ENCODE peak calls at places on chromosomes 6 and 20, in five cellular contexts. S, D, X, K and T are unnamed samples.

GRCh38 chr6:37516076-37516919 is 16.6 kb upstream of the CCDC167 start:
- DNase-seq in K (no peak), D (peak; percentile 64), S (no peak), X (peak; percentile 82), T (peak; percentile 45)

GRCh38 chr20:57048027-57048869 is 218.2 kb downstream of the BMP7 start:
- DNase-seq in D (no peak), K (peak; percentile 38), S (peak; percentile 80), X (peak; percentile 65), T (peak; percentile 14)

GRCh38 chr6:157813191-157813590 is 9.9 kb upstream of the SNX9 start:
- DNase-seq in X (peak; percentile 69), K (no peak), D (no peak), S (no peak), T (peak; percentile 41)

GRCh38 chr6:38750968-38751615 is 36.0 kb downstream of the DNAH8 start:
- DNase-seq in S (no peak), K (no peak), X (no peak), D (peak; percentile 3), T (no peak)

GRCh38 chr6:158938220-158938619 is 61.8 kb downstream of the RSPH3 start:
- DNase-seq in D (no peak), S (no peak), X (no peak), K (no peak), T (no peak)

GRCh38 chr20:53917145-53918009 is 153.0 kb downstream of the BCAS1 start:
- DNase-seq in X (peak; percentile 70), K (no peak), S (peak; percentile 74), D (no peak), T (peak; percentile 72)

GRCh38 chr20:1373614-1374013 is 19.2 kb downstream of the FKBP1A start:
- DNase-seq in S (no peak), K (no peak), X (no peak), D (no peak), T (no peak)

GRCh38 chr6:147311218-147311617 is 107.0 kb downstream of the STXBP5 start:
- DNase-seq in K (no peak), S (no peak), X (no peak), D (no peak), T (no peak)

GRCh38 chr6:115360602-115361325 is 699.9 kb downstream of the FRK start:
- DNase-seq in S (no peak), X (no peak), D (no peak), K (no peak), T (peak; percentile 34)

GRCh38 chr6:3517350-3517749 is 60.5 kb upstream of the SLC22A23 start:
- DNase-seq in D (no peak), K (no peak), S (peak; percentile 85), X (peak; percentile 22), T (no peak)

GRCh38 chr6:50850223-50850751 is 31.6 kb downstream of the TFAP2B start:
- DNase-seq in S (no peak), X (no peak), D (no peak), K (no peak), T (no peak)

GRCh38 chr6:150890346-150890745 is 24.8 kb downstream of the MTHFD1L start:
- DNase-seq in S (no peak), K (no peak), D (no peak), X (no peak), T (no peak)

GRCh38 chr20:31819083-31819784 is at the start of gene MYLK2:
- DNase-seq in D (no peak), K (no peak), X (no peak), S (no peak), T (no peak)

GRCh38 chr20:1392443-1392692 is 486 bp downstream of the FKBP1A start:
- DNase-seq in X (no peak), S (no peak), D (no peak), K (no peak), T (no peak)

GRCh38 chr6:7909323-7910276 is 988 bp downstream of the TXNDC5 start:
- DNase-seq in S (peak; percentile 61), D (peak; percentile 18), K (peak; percentile 56), X (peak; percentile 74), T (peak; percentile 28)

GRCh38 chr6:75368151-75368779 is 83.7 kb upstream of the TMEM30A start:
- DNase-seq in D (no peak), S (no peak), X (peak; percentile 15), K (peak; percentile 60), T (no peak)

GRCh38 chr6:18155864-18156396 is 708 bp downstream of the KDM1B start:
- DNase-seq in S (peak; percentile 30), K (peak; percentile 58), D (no peak), X (peak; percentile 70), T (peak; percentile 67)

GRCh38 chr20:46158476-46158987 is 40.4 kb downstream of the CD40 start:
- DNase-seq in K (no peak), X (no peak), D (no peak), S (no peak), T (no peak)

GRCh38 chr6:5930143-5930770 is 76.5 kb downstream of the NRN1 start:
- DNase-seq in D (no peak), S (no peak), K (no peak), X (no peak), T (no peak)

GRCh38 chr20:52746768-52747167 is 225.4 kb upstream of the TSHZ2 start:
- DNase-seq in X (no peak), S (no peak), D (no peak), K (no peak), T (no peak)

GRCh38 chr6:12418946-12419345 is 128.8 kb downstream of the EDN1 start:
- DNase-seq in D (no peak), K (no peak), X (no peak), S (no peak), T (no peak)

GRCh38 chr6:107061125-107062020 is 33.4 kb downstream of the MTRES1 start:
- DNase-seq in X (no peak), S (no peak), D (no peak), K (no peak), T (no peak)

GRCh38 chr6:131182991-131183425 is 47.7 kb downstream of the AKAP7 start:
- DNase-seq in D (no peak), K (peak; percentile 7), X (peak; percentile 59), S (peak; percentile 43), T (no peak)

GRCh38 chr20:64212750-64213149 is 42.8 kb upstream of the PCMTD2 start:
- DNase-seq in S (peak; percentile 82), K (no peak), X (peak; percentile 94), D (no peak), T (peak; percentile 45)

GRCh38 chr6:108134213-108134973 is 31.4 kb upstream of the NR2E1 start:
- DNase-seq in K (no peak), X (no peak), D (no peak), S (no peak), T (no peak)

GRCh38 chr20:7882076-7882475 is 58.2 kb downstream of the HAO1 start:
- DNase-seq in S (no peak), K (no peak), X (no peak), D (no peak), T (no peak)

GRCh38 chr20:46702447-46703203 is 6.8 kb upstream of the SLC2A10 start:
- DNase-seq in X (no peak), K (no peak), S (no peak), D (no peak), T (no peak)

GRCh38 chr6:168742146-168742782 is 301.3 kb downstream of the SMOC2 start:
- DNase-seq in K (no peak), X (no peak), S (no peak), D (no peak), T (no peak)

GRCh38 chr6:122789862-122790739 is 1.0 kb downstream of the SMPDL3A start:
- DNase-seq in S (peak; percentile 26), X (peak; percentile 59), K (peak; percentile 46), D (no peak), T (no peak)

GRCh38 chr6:21593927-21594421 is 423 bp downstream of the SOX4 start:
- DNase-seq in S (peak; percentile 38), X (peak; percentile 40), K (peak; percentile 56), D (no peak), T (peak; percentile 35)

GRCh38 chr20:63619505-63619904 is 7.4 kb downstream of the GMEB2 start:
- DNase-seq in K (no peak), D (no peak), S (no peak), X (no peak), T (no peak)

GRCh38 chr6:105136433-105137350 is 43.1 kb downstream of the POPDC3 start:
- DNase-seq in D (no peak), K (peak; percentile 8), X (peak; percentile 45), S (peak; percentile 85), T (peak; percentile 34)

GRCh38 chr6:149936743-149937142 is 5.1 kb upstream of the ULBP2 start:
- DNase-seq in D (no peak), K (no peak), X (no peak), S (no peak), T (no peak)